ENCODE peak calls at places on chromosomes 13 and 19, in ten cellular contexts. W is CD4-positive, alpha-beta T cell; V is cardiac fibroblast; X is HFFc6; N is prostate gland; Y is neural progenitor cell; Z is lung; J is kidney epithelial cell; R is fibroblast of mammary gland; E is progenitor cell of endocrine pancreas. B is an unnamed sample.

GRCh38 chr13:98092888-98093287 is 50.0 kb upstream of the FARP1 start:
- DNase-seq in N (no peak), E (no peak), W (no peak), Y (no peak), J (no peak), R (no peak), Z (no peak), V (no peak), X (no peak), B (no peak)

GRCh38 chr19:3135961-3136683 is at the start of gene GNA15:
- DNase-seq in X (no peak), E (no peak), R (no peak), Z (peak; percentile 64), N (peak; percentile 72), Y (no peak), V (no peak), J (no peak), W (no peak), B (peak; percentile 79)

GRCh38 chr13:111559612-111560423 is 239.4 kb downstream of the TEX29 start:
- DNase-seq in N (no peak), Y (no peak), Z (no peak), J (no peak), W (no peak), X (no peak), R (no peak), V (no peak), E (no peak), B (no peak)

GRCh38 chr13:106468207-106468606 is 67.3 kb downstream of the EFNB2 start:
- DNase-seq in N (no peak), Y (no peak), J (no peak), X (no peak), E (no peak), V (no peak), Z (no peak), W (no peak), R (no peak), B (no peak)

GRCh38 chr19:50178320-50178719 is 15.2 kb upstream of the IZUMO2 start:
- DNase-seq in R (no peak), E (no peak), N (peak; percentile 30), W (no peak), Y (no peak), V (no peak), J (no peak), X (no peak), Z (no peak), B (no peak)

GRCh38 chr13:95644611-95645052 is at the start of gene DZIP1:
- DNase-seq in R (peak; percentile 83), Y (peak; percentile 94), Z (peak; percentile 58), E (peak; percentile 59), V (peak; percentile 91), N (peak; percentile 17), X (peak; percentile 81), J (no peak), W (no peak), B (no peak)

GRCh38 chr19:37718357-37718756 is 1.2 kb downstream of the ZNF607 start:
- DNase-seq in N (no peak), Z (no peak), R (no peak), V (no peak), X (no peak), Y (peak; percentile 29), J (no peak), W (no peak), E (no peak), B (no peak)

GRCh38 chr13:22812793-22813192 is 368.0 kb upstream of the SGCG start:
- DNase-seq in V (peak; percentile 15), N (peak; percentile 77), R (no peak), J (no peak), E (no peak), Z (peak; percentile 58), W (no peak), Y (no peak), X (no peak), B (no peak)

GRCh38 chr13:43961909-43962308 is 82.2 kb downstream of the LACC1 start:
- DNase-seq in R (no peak), V (no peak), W (no peak), N (no peak), Y (no peak), E (no peak), X (no peak), J (no peak), Z (no peak), B (no peak)

GRCh38 chr19:21835429-21835809 is 563 bp downstream of the ZNF43 start:
- DNase-seq in W (no peak), Y (no peak), E (no peak), J (no peak), V (no peak), N (no peak), X (no peak), Z (no peak), R (no peak), B (no peak)

GRCh38 chr19:58367698-58368454 is 5.3 kb upstream of the ZNF497 start:
- DNase-seq in R (no peak), N (no peak), J (no peak), W (no peak), V (no peak), E (no peak), Y (no peak), X (no peak), Z (no peak), B (no peak)

GRCh38 chr13:49679244-49679643 is 12.0 kb downstream of the EBPL start:
- DNase-seq in V (peak; percentile 44), Z (no peak), R (no peak), N (no peak), J (no peak), E (no peak), W (no peak), X (no peak), Y (no peak), B (no peak)

GRCh38 chr13:44068169-44068568 is 188.5 kb downstream of the LACC1 start:
- DNase-seq in Y (no peak), V (peak; percentile 21), W (no peak), Z (no peak), R (peak; percentile 75), J (no peak), N (no peak), X (peak; percentile 61), E (no peak), B (no peak)

GRCh38 chr19:49555600-49556411 is 24.6 kb downstream of the NOSIP start:
- DNase-seq in J (no peak), V (peak; percentile 56), E (no peak), W (peak; percentile 84), N (no peak), Y (peak; percentile 97), X (no peak), R (peak; percentile 55), Z (peak; percentile 86), B (no peak)

GRCh38 chr19:7646426-7646700 is 9.5 kb downstream of the STXBP2 start:
- DNase-seq in V (no peak), E (no peak), R (no peak), Y (no peak), X (no peak), W (no peak), J (no peak), Z (no peak), N (no peak), B (no peak)

GRCh38 chr13:102977471-102977870 is 88.7 kb downstream of the SLC10A2 start:
- DNase-seq in R (peak; percentile 63), N (no peak), E (no peak), Y (no peak), V (peak; percentile 14), X (no peak), W (no peak), Z (no peak), J (no peak), B (no peak)

GRCh38 chr19:38059897-38060296 is 152.9 kb downstream of the SIPA1L3 start:
- DNase-seq in J (no peak), Z (no peak), Y (no peak), W (no peak), V (peak; percentile 16), R (peak; percentile 10), E (no peak), N (peak; percentile 32), X (no peak), B (peak; percentile 62)

GRCh38 chr19:15540435-15540834 is 32.1 kb downstream of the CYP4F22 start:
- DNase-seq in Y (no peak), Z (no peak), V (no peak), W (no peak), N (no peak), X (no peak), J (no peak), R (no peak), E (no peak), B (no peak)

GRCh38 chr19:35142531-35143230 is 374 bp upstream of the FXYD7 start:
- DNase-seq in X (no peak), J (no peak), Y (peak; percentile 84), E (peak; percentile 49), Z (no peak), R (no peak), V (peak; percentile 52), W (peak; percentile 72), N (no peak), B (no peak)

GRCh38 chr13:60043262-60043661 is 120.5 kb downstream of the DIAPH3 start:
- DNase-seq in V (peak; percentile 26), J (no peak), Y (no peak), W (no peak), Z (no peak), X (no peak), N (no peak), E (no peak), R (peak; percentile 35), B (no peak)

GRCh38 chr13:63448654-63449053 is 2033.0 kb upstream of the PCDH20 start:
- DNase-seq in R (no peak), E (no peak), X (no peak), Z (no peak), J (no peak), V (no peak), W (no peak), N (no peak), Y (no peak), B (no peak)
- TF ChIP-seq CTCF in R (no peak), E (no peak), X (no peak), Z (no peak), J (no peak), V (no peak), W (no peak), N (no peak), Y (no peak), B (no peak)

GRCh38 chr13:53191091-53191490 is 162.5 kb downstream of the OLFM4 start:
- DNase-seq in N (no peak), E (no peak), Y (peak; percentile 82), R (peak; percentile 33), V (no peak), W (no peak), Z (no peak), J (no peak), X (peak; percentile 2), B (no peak)

GRCh38 chr13:53189162-53189561 is 160.5 kb downstream of the OLFM4 start:
- DNase-seq in V (no peak), Z (no peak), Y (no peak), X (no peak), J (no peak), E (no peak), W (no peak), R (no peak), N (no peak), B (no peak)
- TF ChIP-seq CTCF in V (no peak), Z (no peak), Y (peak; percentile 33), X (no peak), J (no peak), E (no peak), W (no peak), R (no peak), N (no peak), B (no peak)

GRCh38 chr13:31996611-31997010 is 35.0 kb upstream of the FRY start:
- DNase-seq in R (no peak), E (no peak), V (no peak), X (no peak), N (no peak), J (no peak), Y (no peak), Z (no peak), W (no peak), B (no peak)
- TF ChIP-seq CTCF in R (no peak), E (no peak), V (no peak), X (peak; percentile 33), N (no peak), J (no peak), Y (no peak), Z (no peak), W (no peak), B (no peak)

GRCh38 chr19:40502647-40503046 is 35.8 kb downstream of the SPTBN4 start:
- DNase-seq in E (no peak), Z (no peak), V (peak; percentile 3), R (no peak), X (peak; percentile 21), J (no peak), W (no peak), Y (peak; percentile 27), N (no peak), B (no peak)
- TF ChIP-seq CTCF in E (peak; percentile 33), Z (no peak), V (peak; percentile 6), R (no peak), X (peak; percentile 35), J (no peak), W (no peak), Y (peak; percentile 19), N (no peak), B (no peak)

B was measured in CD14-positive monocyte.